ENCODE peak calls at places on chromosomes 2 and 18, in four cellular contexts. R is H54; M is activated effector memory CD4-positive, alpha-beta T cell treated with Interleukin-2 at 50 U/mL for 16 hours; H is cardiac fibroblast. O is an unnamed sample.

GRCh38 chr18:3451989-3452749 is 2.2 kb downstream of the TGIF1 start:
- DNase-seq in H (peak), M (peak), R (no peak), O (peak)

GRCh38 chr2:174211954-174212353 is 36.4 kb downstream of the OLA1 start:
- DNase-seq in H (no peak), M (no peak), R (no peak), O (no peak)

GRCh38 chr2:238973038-238973772 is 125.3 kb downstream of the TWIST2 start:
- DNase-seq in M (no peak), R (peak), H (no peak), O (no peak)

GRCh38 chr2:203814661-203815540 is 52.7 kb upstream of the CTLA4 start:
- DNase-seq in R (peak), H (peak), M (peak), O (peak)

GRCh38 chr18:28147674-28148171 is 29.2 kb downstream of the CDH2 start:
- DNase-seq in H (peak), M (no peak), R (no peak), O (peak)

GRCh38 chr2:111032721-111033532 is 87.8 kb upstream of the BCL2L11 start:
- DNase-seq in M (no peak), R (peak), H (peak), O (no peak)

GRCh38 chr2:30915485-30915884 is 108.2 kb upstream of the CAPN13 start:
- DNase-seq in H (no peak), R (no peak), M (no peak), O (peak)

GRCh38 chr2:190627881-190628412 is 20.9 kb upstream of the NAB1 start:
- DNase-seq in M (no peak), H (peak), R (no peak), O (no peak)

GRCh38 chr2:62147610-62148301 is 48.2 kb upstream of the B3GNT2 start:
- DNase-seq in H (peak), M (no peak), R (no peak), O (peak)

GRCh38 chr2:238527565-238527964 is 100.8 kb downstream of the ASB1 start:
- DNase-seq in M (no peak), R (no peak), H (peak), O (no peak)

GRCh38 chr2:173986805-173987204 is 21.6 kb upstream of the SP3 start:
- DNase-seq in H (peak), M (no peak), R (no peak), O (no peak)

GRCh38 chr18:40055262-40055661 is 1899.8 kb upstream of the PIK3C3 start:
- DNase-seq in R (no peak), H (no peak), M (no peak), O (no peak)

GRCh38 chr2:37375721-37376399 is 31.4 kb downstream of the QPCT start:
- DNase-seq in M (no peak), H (no peak), R (no peak), O (no peak)

GRCh38 chr2:117486081-117486480 is 328.4 kb upstream of the DDX18 start:
- DNase-seq in H (no peak), M (no peak), R (no peak), O (no peak)

GRCh38 chr2:139864821-139865302 is 1084.7 kb upstream of the NXPH2 start:
- DNase-seq in M (no peak), H (no peak), R (no peak), O (no peak)

GRCh38 chr2:114368705-114369104 is 73.7 kb upstream of the DPP10 start:
- DNase-seq in R (no peak), H (peak), M (no peak), O (no peak)

GRCh38 chr2:38038682-38039081 is 37.3 kb downstream of the CYP1B1 start:
- DNase-seq in H (no peak), M (no peak), R (no peak), O (no peak)

GRCh38 chr2:175600024-175600831 is 401.8 kb downstream of the LNPK start:
- DNase-seq in H (peak), M (no peak), R (no peak), O (no peak)

GRCh38 chr2:163345795-163346573 is 389.8 kb downstream of the FIGN start:
- DNase-seq in M (no peak), R (no peak), H (peak), O (peak)

GRCh38 chr2:74219846-74220486 is 21.6 kb downstream of the MTHFD2 start:
- DNase-seq in H (no peak), R (no peak), M (no peak), O (no peak)

GRCh38 chr2:111701266-111701665 is 182.7 kb downstream of the ANAPC1 start:
- DNase-seq in M (no peak), R (no peak), H (no peak), O (no peak)

GRCh38 chr2:17232751-17233150 is 285.5 kb downstream of the RAD51AP2 start:
- DNase-seq in R (no peak), M (no peak), H (no peak), O (no peak)

GRCh38 chr2:218722876-218723477 is 12.3 kb downstream of the TTLL4 start:
- DNase-seq in H (no peak), R (no peak), M (no peak), O (no peak)